ENCODE peak calls at places on chromosomes 4 and X, in five cellular contexts. S is A549, V is endothelial cell of umbilical vein, I is K562, K is HepG2. N is an unnamed sample.

GRCh38 chrX:47518105-47518504 is 35.1 kb upstream of the ZNF41 start:
- DNase-seq in K (peak; percentile 18), V (no peak), S (no peak), I (no peak), N (peak; percentile 23)

GRCh38 chr4:87516683-87517082 is 12.5 kb downstream of the SPARCL1 start:
- DNase-seq in K (no peak), I (no peak), V (no peak), S (no peak), N (no peak)

GRCh38 chr4:183422962-183423653 is 21.3 kb upstream of the CDKN2AIP start:
- DNase-seq in I (no peak), V (no peak), S (no peak), K (no peak), N (no peak)

GRCh38 chr4:154126276-154126675 is 337.4 kb upstream of the SFRP2 start:
- DNase-seq in V (no peak), K (no peak), S (no peak), I (no peak), N (no peak)

GRCh38 chrX:39396358-39396995 is 595.2 kb downstream of the MID1IP1 start:
- DNase-seq in K (no peak), S (no peak), I (no peak), V (no peak), N (no peak)

GRCh38 chrX:135421932-135422809 is at the start of gene SMIM10L2A:
- DNase-seq in V (no peak), I (peak; percentile 13), S (no peak), K (no peak), N (no peak)

GRCh38 chr4:148787831-148788477 is 345.7 kb upstream of the NR3C2 start:
- DNase-seq in K (no peak), S (no peak), V (no peak), I (no peak), N (no peak)

GRCh38 chrX:66046612-66047235 is 6.8 kb upstream of the VSIG4 start:
- DNase-seq in S (no peak), I (no peak), V (no peak), K (no peak), N (peak; percentile 82)

GRCh38 chrX:120016068-120016441 is 61.4 kb downstream of the RHOXF2B start:
- DNase-seq in S (no peak), I (no peak), V (no peak), K (no peak), N (no peak)

GRCh38 chr4:177116161-177116560 is 193.5 kb upstream of the NEIL3 start:
- DNase-seq in I (no peak), V (no peak), K (no peak), S (no peak), N (no peak)

GRCh38 chr4:184163813-184164212 is 53.9 kb downstream of the ENPP6 start:
- DNase-seq in I (peak; percentile 47), V (peak; percentile 5), S (peak; percentile 41), K (peak; percentile 26), N (peak; percentile 60)

GRCh38 chr4:94000559-94000958 is 172.0 kb downstream of the ATOH1 start:
- DNase-seq in K (no peak), V (no peak), I (no peak), S (no peak), N (no peak)

GRCh38 chr4:18067031-18067430 is 45.5 kb upstream of the LCORL start:
- DNase-seq in I (no peak), S (no peak), K (no peak), V (peak; percentile 60), N (no peak)

GRCh38 chr4:1490906-1491629 is 84.8 kb upstream of the NKX1-1 start:
- DNase-seq in V (no peak), S (no peak), K (no peak), I (no peak), N (no peak)

GRCh38 chr4:117001077-117001476 is 84.3 kb downstream of the TRAM1L1 start:
- DNase-seq in I (no peak), V (no peak), S (no peak), K (no peak), N (no peak)

GRCh38 chrX:123425904-123426303 is 241.8 kb downstream of the GRIA3 start:
- DNase-seq in S (no peak), K (no peak), I (no peak), V (no peak), N (no peak)

GRCh38 chr4:163048447-163048846 is 118.2 kb downstream of the NAF1 start:
- DNase-seq in K (peak; percentile 21), V (peak; percentile 8), S (peak; percentile 36), I (peak; percentile 25), N (peak; percentile 36)

GRCh38 chrX:96483642-96484160 is 200.9 kb upstream of the DIAPH2 start:
- DNase-seq in V (no peak), S (no peak), I (no peak), K (no peak), N (no peak)

GRCh38 chr4:70619288-70619687 is 9.3 kb upstream of the ENAM start:
- DNase-seq in S (no peak), V (no peak), K (no peak), I (no peak), N (no peak)

GRCh38 chr4:6020633-6021032 is 2.4 kb upstream of the C4orf50 start:
- DNase-seq in I (no peak), V (no peak), K (no peak), S (no peak), N (no peak)

GRCh38 chr4:7546809-7547367 is 112.2 kb upstream of the PSAPL1 start:
- DNase-seq in V (no peak), S (no peak), I (no peak), K (no peak), N (no peak)

GRCh38 chrX:21912989-21913388 is 27.5 kb upstream of the SMS start:
- DNase-seq in S (no peak), I (no peak), V (no peak), K (no peak), N (no peak)

GRCh38 chrX:108464604-108465003 is 25.0 kb downstream of the COL4A5 start:
- DNase-seq in K (no peak), S (no peak), I (no peak), V (no peak), N (no peak)

GRCh38 chrX:80420147-80420546 is at the start of gene TENT5D:
- DNase-seq in K (no peak), I (no peak), S (no peak), V (no peak), N (no peak)

GRCh38 chr4:120156115-120156718 is 89.6 kb upstream of the MAD2L1 start:
- DNase-seq in I (peak; percentile 17), S (peak; percentile 79), V (peak; percentile 79), K (peak; percentile 58), N (peak; percentile 77)

GRCh38 chr4:2893772-2894171 is 50.1 kb downstream of the ADD1 start:
- DNase-seq in S (no peak), V (peak; percentile 74), K (no peak), I (no peak), N (no peak)

GRCh38 chrX:6149231-6149870 is 79.3 kb downstream of the NLGN4X start:
- DNase-seq in S (no peak), V (no peak), I (no peak), K (no peak), N (no peak)

GRCh38 chrX:9940397-9940796 is 26.8 kb upstream of the CLDN34 start:
- DNase-seq in K (no peak), V (peak; percentile 78), S (peak; percentile 6), I (no peak), N (peak; percentile 68)

GRCh38 chr4:54527532-54527931 is 130.2 kb upstream of the KIT start:
- DNase-seq in K (no peak), S (no peak), V (no peak), I (no peak), N (no peak)

DNA sequence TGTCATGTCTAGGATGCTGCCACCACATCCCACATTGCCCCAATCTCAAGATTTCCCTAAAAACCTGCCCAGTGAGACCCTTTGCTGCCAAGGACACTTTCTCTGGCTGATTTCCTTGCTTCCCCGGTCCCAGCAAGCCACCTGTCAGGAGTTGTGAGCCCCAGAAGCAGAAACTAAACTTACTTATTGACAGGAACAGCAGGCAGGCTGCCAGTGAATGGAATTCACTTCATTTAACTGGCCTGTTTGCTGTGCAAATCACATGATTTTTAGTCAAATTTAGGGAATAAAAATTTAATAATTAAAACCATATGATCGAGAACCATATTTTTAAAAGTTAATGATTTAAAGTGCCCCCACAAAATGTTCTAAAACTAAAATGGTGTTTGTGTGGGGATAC is 48.5 kb downstream of the MAMLD1 start:
- DNase-seq in I (no peak), K (no peak), S (no peak), V (no peak), N (no peak)
- TF ChIP-seq MYC in I (no peak), K (no peak), S (no peak), V (no peak), N (no peak)

GRCh38 chr4:72820107-72820506 is 249.4 kb downstream of the COX18 start:
- DNase-seq in V (no peak), K (no peak), I (no peak), S (no peak), N (no peak)
- TF ChIP-seq POLR2A in V (no peak), K (no peak), I (no peak), S (no peak), N (no peak)

GRCh38 chr4:48332661-48333060 is 8.7 kb upstream of the SLAIN2 start:
- DNase-seq in S (no peak), K (no peak), I (no peak), V (no peak), N (no peak)

GRCh38 chr4:48333587-48333986 is 7.7 kb upstream of the SLAIN2 start:
- DNase-seq in S (no peak), V (no peak), K (no peak), I (no peak), N (no peak)

GRCh38 chr4:48331577-48332340 is 9.6 kb upstream of the SLAIN2 start:
- DNase-seq in S (no peak), V (no peak), I (no peak), K (no peak), N (no peak)

GRCh38 chr4:48329193-48329592 is 12.1 kb upstream of the SLAIN2 start:
- DNase-seq in V (no peak), K (peak; percentile 62), I (no peak), S (peak; percentile 26), N (no peak)

DNA sequence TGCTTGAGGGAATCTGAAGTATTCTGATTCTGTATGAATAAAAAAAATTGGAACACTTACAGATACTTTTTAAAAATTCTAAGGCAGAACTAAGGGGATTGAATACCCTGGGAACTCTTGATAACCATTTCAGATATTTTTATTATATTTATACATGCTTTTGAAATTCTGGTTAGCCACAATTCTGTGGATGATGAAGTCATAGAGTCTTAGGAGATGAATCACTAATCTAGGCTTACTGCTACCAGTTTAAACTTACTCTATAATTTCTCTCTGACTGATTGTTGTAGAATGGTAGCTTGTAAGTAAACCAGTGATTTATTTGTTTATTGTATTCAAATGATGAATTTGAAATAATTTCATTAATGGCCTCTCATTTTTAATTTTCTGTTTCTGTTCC is 11.4 kb upstream of the SLAIN2 start:
- DNase-seq in K (no peak), V (peak; percentile 62), S (peak; percentile 19), I (no peak), N (no peak)
- TF ChIP-seq CTCF in K (no peak), V (no peak), S (no peak), I (no peak), N (no peak)

GRCh38 chrX:153971632-153972367 is at the start of gene HCFC1:
- DNase-seq in K (peak; percentile 75), I (peak; percentile 68), V (peak; percentile 87), S (peak; percentile 94), N (peak; percentile 92)

GRCh38 chrX:153972368-153973126 is at the start of gene TMEM187:
- DNase-seq in K (peak; percentile 84), V (peak; percentile 79), I (peak; percentile 85), S (peak; percentile 94), N (peak; percentile 96)

GRCh38 chrX:153973127-153974002 is 811 bp downstream of the TMEM187 start:
- DNase-seq in K (peak; percentile 40), V (no peak), I (no peak), S (no peak), N (peak; percentile 28)

GRCh38 chrX:153974726-153975286 is 2.3 kb downstream of the TMEM187 start:
- DNase-seq in S (no peak), V (no peak), K (peak; percentile 67), I (no peak), N (peak; percentile 65)

GRCh38 chrX:153974003-153974725 is 1.6 kb downstream of the TMEM187 start:
- DNase-seq in I (no peak), K (no peak), V (peak; percentile 13), S (no peak), N (peak; percentile 58)
- TF ChIP-seq MYC in I (no peak), K (no peak), V (no peak), S (no peak), N (peak; percentile 36)